ENCODE peak calls at places on chromosomes 11 and 22, in nine cellular contexts. F is adipocyte, C is skeletal muscle cell, D is upper lobe of right lung, S is coronary artery, V is AG04450, Y is pancreas, N is adrenal gland, I is MM.1S. B is an unnamed sample.
A peak's percentile ranks its signal among the peaks of the same experiment; 100 is the strongest.

GRCh38 chr11:76783294-76783900 is at the start of gene TSKU:
- DNase-seq in F (no peak), C (no peak), D (peak; percentile 80), S (no peak), V (no peak), Y (no peak), N (no peak), I (no peak), B (peak; percentile 55)

GRCh38 chr11:72614381-72614780 is 59.8 kb downstream of the PDE2A start:
- DNase-seq in F (no peak), C (no peak), D (no peak), S (no peak), V (no peak), Y (no peak), N (peak; percentile 74), I (no peak), B (no peak)

GRCh38 chr11:116232364-116232801 is 540.4 kb downstream of the BUD13 start:
- DNase-seq in F (no peak), C (no peak), D (no peak), S (no peak), V (no peak), Y (no peak), N (no peak), I (no peak), B (no peak)

GRCh38 chr22:48782326-48782725 is 1045.3 kb downstream of the BRD1 start:
- DNase-seq in F (no peak), C (no peak), D (no peak), S (no peak), V (no peak), Y (no peak), N (no peak), I (no peak), B (no peak)

GRCh38 chr11:78460468-78460867 is 42.8 kb upstream of the GAB2 start:
- DNase-seq in F (peak; percentile 14), C (no peak), D (no peak), S (no peak), V (no peak), Y (no peak), N (no peak), I (no peak), B (no peak)

GRCh38 chr11:28621648-28622215 is 513.5 kb downstream of the METTL15 start:
- DNase-seq in F (peak; percentile 21), C (no peak), D (no peak), S (no peak), V (no peak), Y (no peak), N (peak; percentile 57), I (no peak), B (no peak)

GRCh38 chr11:85875505-85875904 is 20.3 kb downstream of the CCDC83 start:
- DNase-seq in F (peak; percentile 68), C (no peak), D (no peak), S (no peak), V (no peak), Y (no peak), N (no peak), I (no peak), B (no peak)

GRCh38 chr11:5624489-5625278 is at the start of gene TRIM34:
- DNase-seq in F (peak; percentile 87), C (no peak), D (no peak), S (peak; percentile 75), V (no peak), Y (peak; percentile 25), N (peak; percentile 83), I (peak; percentile 90), B (no peak)

GRCh38 chr11:35752115-35752514 is 89.5 kb downstream of the TRIM44 start:
- DNase-seq in F (no peak), C (no peak), D (no peak), S (no peak), V (no peak), Y (no peak), N (no peak), I (no peak), B (no peak)

GRCh38 chr22:33038131-33038772 is 19.9 kb downstream of the SYN3 start:
- DNase-seq in F (peak; percentile 54), C (no peak), D (no peak), S (no peak), V (no peak), Y (no peak), N (no peak), I (no peak), B (no peak)

GRCh38 chr22:20249797-20250354 is 18.2 kb downstream of the RTN4R start:
- DNase-seq in F (peak; percentile 29), C (peak; percentile 39), D (no peak), S (no peak), V (no peak), Y (no peak), N (peak; percentile 86), I (no peak), B (peak; percentile 68)

GRCh38 chr11:104163100-104164027 is 583 bp downstream of the PDGFD start:
- DNase-seq in F (peak; percentile 61), C (no peak), D (no peak), S (no peak), V (no peak), Y (no peak), N (peak; percentile 85), I (no peak), B (peak; percentile 76)

GRCh38 chr11:129590753-129591475 is 215.3 kb downstream of the BARX2 start:
- DNase-seq in F (no peak), C (no peak), D (no peak), S (no peak), V (no peak), Y (no peak), N (no peak), I (no peak), B (no peak)

GRCh38 chr11:49151211-49151610 is 57.2 kb downstream of the FOLH1 start:
- DNase-seq in F (no peak), C (no peak), D (no peak), S (no peak), V (no peak), Y (no peak), N (no peak), I (no peak), B (no peak)

GRCh38 chr11:130653838-130654601 is 205.6 kb downstream of the ADAMTS15 start:
- DNase-seq in F (peak; percentile 80), C (no peak), D (peak; percentile 86), S (peak; percentile 86), V (no peak), Y (peak; percentile 66), N (peak; percentile 89), I (no peak), B (peak; percentile 96)

GRCh38 chr22:50481045-50481439 is 301 bp upstream of the ADM2 start:
- DNase-seq in F (no peak), C (no peak), D (no peak), S (no peak), V (no peak), Y (peak; percentile 55), N (no peak), I (no peak), B (peak; percentile 57)
- H3K4me3 ChIP-seq in F (peak overlapping the region; percentile 82), C (peak overlapping the region; percentile 65), D (peak overlapping the region; percentile 54), S (peak overlapping the region; percentile 70), V (peak overlapping the region; percentile 69), Y (peak overlapping the region; percentile 60), N (peak overlapping the region; percentile 17), I (peak overlapping the region; percentile 69), B (peak overlapping the region; percentile 57)

GRCh38 chr11:64339319-64339718 is 685 bp upstream of the CCDC88B start:
- DNase-seq in F (no peak), C (no peak), D (no peak), S (no peak), V (no peak), Y (no peak), N (no peak), I (no peak), B (no peak)

GRCh38 chr11:64341429-64341828 is 1.4 kb downstream of the CCDC88B start:
- DNase-seq in F (no peak), C (no peak), D (peak; percentile 65), S (peak; percentile 68), V (no peak), Y (peak; percentile 50), N (no peak), I (no peak), B (peak; percentile 71)

GRCh38 chr11:64339754-64340408 is at the start of gene CCDC88B:
- DNase-seq in F (no peak), C (no peak), D (peak; percentile 86), S (peak; percentile 75), V (no peak), Y (no peak), N (no peak), I (peak; percentile 84), B (peak; percentile 82)

GRCh38 chr11:64341851-64342791 is 2.1 kb downstream of the CCDC88B start:
- DNase-seq in F (peak; percentile 91), C (peak; percentile 54), D (peak; percentile 96), S (peak; percentile 91), V (peak; percentile 42), Y (peak; percentile 97), N (peak; percentile 95), I (peak; percentile 91), B (peak; percentile 90)

GRCh38 chr11:64340671-64341335 is 799 bp downstream of the CCDC88B start:
- DNase-seq in F (no peak), C (no peak), D (peak; percentile 86), S (peak; percentile 71), V (no peak), Y (peak; percentile 66), N (no peak), I (peak; percentile 37), B (peak; percentile 87)
- H3K4me3 ChIP-seq in F (no peak overlapping the region), C (no peak overlapping the region), D (peak overlapping the region; percentile 39), S (peak overlapping the region; percentile 59), V (no peak overlapping the region), Y (no peak overlapping the region), N (no peak overlapping the region), I (peak overlapping the region; percentile 85), B (no peak overlapping the region)

DNA sequence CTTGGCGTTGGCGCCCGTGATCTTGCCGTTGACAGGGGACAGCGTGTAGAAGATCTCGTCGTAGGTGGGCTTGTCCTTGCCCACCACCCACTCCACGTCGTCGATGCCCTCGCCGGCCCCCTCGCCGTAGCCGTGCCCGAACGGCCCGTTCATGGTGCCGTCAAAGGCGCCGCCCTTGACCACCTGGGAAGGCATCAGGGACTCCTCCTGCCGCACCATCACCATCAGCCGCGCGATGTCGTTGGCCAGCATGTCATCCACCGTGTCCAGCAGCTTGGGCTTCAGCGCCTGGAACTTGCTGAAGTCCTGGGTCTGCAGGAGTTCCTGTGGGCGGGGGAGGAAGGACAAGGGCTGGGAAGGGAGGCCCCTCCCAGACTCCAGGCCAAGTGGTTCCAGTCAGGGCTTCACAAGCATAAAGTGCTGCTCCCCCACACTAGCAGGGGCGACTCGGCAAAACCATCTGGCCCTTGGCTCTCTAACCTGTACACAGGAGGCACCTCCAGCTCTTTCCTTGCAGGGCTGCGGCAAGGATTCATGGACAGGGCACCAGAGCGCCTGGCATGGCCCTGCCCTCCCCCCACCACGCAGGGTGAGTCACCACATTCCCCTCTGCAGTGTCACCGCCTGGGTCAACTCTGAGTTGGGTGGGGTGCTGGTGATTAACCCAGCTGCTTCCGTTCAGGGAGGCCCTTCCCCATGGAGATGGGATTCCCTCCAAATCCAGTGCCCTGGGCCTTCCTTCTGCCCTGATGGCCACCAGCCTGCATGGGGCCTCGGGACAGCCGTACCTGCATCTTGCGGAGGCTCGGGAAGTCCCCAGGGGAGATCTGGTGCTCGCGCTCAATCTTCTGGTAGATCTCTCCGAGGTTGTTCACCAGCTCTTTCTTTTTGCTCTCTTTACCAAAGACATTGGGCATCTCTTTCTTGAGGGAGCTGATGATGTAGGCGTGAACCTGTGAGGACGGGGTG is 10.4 kb upstream of the CDC42BPG start:
- DNase-seq in F (peak; percentile 90), C (peak; percentile 53), D (peak; percentile 89), S (peak; percentile 97), V (peak; percentile 60), Y (peak; percentile 63), N (peak; percentile 94), I (no peak), B (peak; percentile 91)
- H3K4me3 ChIP-seq in F (peak overlapping the region; percentile 57), C (no peak overlapping the region), D (no peak overlapping the region), S (peak overlapping the region; percentile 53), V (no peak overlapping the region), Y (no peak overlapping the region), N (no peak overlapping the region), I (no peak overlapping the region), B (no peak overlapping the region)

GRCh38 chr11:58934945-58935513 is 4.3 kb upstream of the GLYATL1 start:
- DNase-seq in F (no peak), C (no peak), D (no peak), S (no peak), V (no peak), Y (no peak), N (no peak), I (no peak), B (no peak)
- H3K4me3 ChIP-seq in F (no peak overlapping the region), C (no peak overlapping the region), D (no peak overlapping the region), S (no peak overlapping the region), V (no peak overlapping the region), Y (no peak overlapping the region), N (no peak overlapping the region), I (no peak overlapping the region), B (no peak overlapping the region)

B was measured in right cardiac atrium.